ENCODE peak calls at places on chromosomes 12 and 14, in six cellular contexts. One of them, this sample, is unnamed.
A peak's percentile ranks its signal among the peaks of the same experiment; 100 is the strongest.

GRCh38 chr14:34227834-34228662 is 234.0 kb downstream of the SPTSSA start:
- DNase-seq in EH: peak; percentile 55
- DNase-seq in fibroblast of lung: peak; percentile 56
- DNase-seq in activated CD8-positive, alpha-beta memory T cell treated with anti-CD3 and anti-CD28 coated beads for 1 hour: peak; percentile 24
- DNase-seq in GM03348: peak; percentile 88
- DNase-seq in amniotic epithelial cell: peak; percentile 41
- DNase-seq in this sample: peak; percentile 62

GRCh38 chr14:59283380-59283779 is 94.9 kb downstream of the DAAM1 start:
- DNase-seq in activated CD8-positive, alpha-beta memory T cell treated with anti-CD3 and anti-CD28 coated beads for 1 hour: no peak
- DNase-seq in fibroblast of lung: peak; percentile 62
- DNase-seq in amniotic epithelial cell: peak; percentile 94
- DNase-seq in GM03348: peak; percentile 15
- DNase-seq in EH: no peak
- DNase-seq in this sample: peak; percentile 83

GRCh38 chr12:121190523-121191031 is 19.4 kb upstream of the P2RX4 start:
- DNase-seq in EH: peak; percentile 98
- DNase-seq in activated CD8-positive, alpha-beta memory T cell treated with anti-CD3 and anti-CD28 coated beads for 1 hour: no peak
- DNase-seq in amniotic epithelial cell: peak; percentile 97
- DNase-seq in fibroblast of lung: peak; percentile 82
- DNase-seq in GM03348: peak; percentile 93
- DNase-seq in this sample: peak; percentile 98

GRCh38 chr14:73591690-73592448 is at the start of gene ACOT4:
- DNase-seq in GM03348: peak; percentile 60
- DNase-seq in fibroblast of lung: peak; percentile 15
- DNase-seq in amniotic epithelial cell: peak; percentile 44
- DNase-seq in EH: peak; percentile 36
- DNase-seq in activated CD8-positive, alpha-beta memory T cell treated with anti-CD3 and anti-CD28 coated beads for 1 hour: peak; percentile 32
- DNase-seq in this sample: peak; percentile 48

GRCh38 chr12:68804654-68805591 is 3.1 kb upstream of the MDM2 start:
- DNase-seq in EH: no peak
- DNase-seq in GM03348: no peak
- DNase-seq in activated CD8-positive, alpha-beta memory T cell treated with anti-CD3 and anti-CD28 coated beads for 1 hour: no peak
- DNase-seq in amniotic epithelial cell: no peak
- DNase-seq in fibroblast of lung: no peak
- DNase-seq in this sample: no peak

GRCh38 chr12:19916982-19917381 is 451.4 kb upstream of the PDE3A start:
- DNase-seq in EH: no peak
- DNase-seq in amniotic epithelial cell: no peak
- DNase-seq in GM03348: no peak
- DNase-seq in activated CD8-positive, alpha-beta memory T cell treated with anti-CD3 and anti-CD28 coated beads for 1 hour: no peak
- DNase-seq in fibroblast of lung: no peak
- DNase-seq in this sample: no peak

GRCh38 chr12:114302606-114303005 is 103.3 kb downstream of the TBX5 start:
- DNase-seq in activated CD8-positive, alpha-beta memory T cell treated with anti-CD3 and anti-CD28 coated beads for 1 hour: no peak
- DNase-seq in fibroblast of lung: no peak
- DNase-seq in amniotic epithelial cell: no peak
- DNase-seq in GM03348: no peak
- DNase-seq in EH: no peak
- DNase-seq in this sample: no peak

GRCh38 chr14:38342803-38343202 is 86.9 kb upstream of the CLEC14A start:
- DNase-seq in fibroblast of lung: peak; percentile 48
- DNase-seq in EH: peak; percentile 95
- DNase-seq in GM03348: peak; percentile 62
- DNase-seq in activated CD8-positive, alpha-beta memory T cell treated with anti-CD3 and anti-CD28 coated beads for 1 hour: no peak
- DNase-seq in amniotic epithelial cell: peak; percentile 62
- DNase-seq in this sample: peak; percentile 83

GRCh38 chr14:61188196-61188595 is 92.9 kb downstream of the TMEM30B start:
- DNase-seq in amniotic epithelial cell: no peak
- DNase-seq in EH: no peak
- DNase-seq in activated CD8-positive, alpha-beta memory T cell treated with anti-CD3 and anti-CD28 coated beads for 1 hour: no peak
- DNase-seq in GM03348: peak; percentile 78
- DNase-seq in fibroblast of lung: peak; percentile 42
- DNase-seq in this sample: no peak

GRCh38 chr12:6937481-6938352 is 5.9 kb upstream of the RNU7-1 start:
- DNase-seq in GM03348: peak; percentile 91
- DNase-seq in amniotic epithelial cell: peak; percentile 89
- DNase-seq in EH: peak; percentile 94
- DNase-seq in fibroblast of lung: peak; percentile 92
- DNase-seq in activated CD8-positive, alpha-beta memory T cell treated with anti-CD3 and anti-CD28 coated beads for 1 hour: peak; percentile 81
- DNase-seq in this sample: peak; percentile 93

GRCh38 chr12:4353785-4354208 is 25.7 kb downstream of the FGF23 start:
- DNase-seq in EH: peak; percentile 7
- DNase-seq in activated CD8-positive, alpha-beta memory T cell treated with anti-CD3 and anti-CD28 coated beads for 1 hour: peak; percentile 23
- DNase-seq in GM03348: no peak
- DNase-seq in fibroblast of lung: peak; percentile 14
- DNase-seq in amniotic epithelial cell: peak; percentile 9
- DNase-seq in this sample: peak; percentile 9

GRCh38 chr12:123900898-123901376 is 71.7 kb downstream of the CCDC92 start:
- DNase-seq in GM03348: no peak
- DNase-seq in activated CD8-positive, alpha-beta memory T cell treated with anti-CD3 and anti-CD28 coated beads for 1 hour: no peak
- DNase-seq in fibroblast of lung: no peak
- DNase-seq in amniotic epithelial cell: peak; percentile 29
- DNase-seq in EH: peak; percentile 10
- DNase-seq in this sample: peak; percentile 65

GRCh38 chr14:92687681-92688433 is 60.6 kb downstream of the LGMN start:
- DNase-seq in fibroblast of lung: no peak
- DNase-seq in EH: no peak
- DNase-seq in GM03348: no peak
- DNase-seq in amniotic epithelial cell: peak; percentile 27
- DNase-seq in activated CD8-positive, alpha-beta memory T cell treated with anti-CD3 and anti-CD28 coated beads for 1 hour: no peak
- DNase-seq in this sample: peak; percentile 55

GRCh38 chr14:104048758-104049496 is 36.6 kb upstream of the ASPG start:
- DNase-seq in GM03348: peak; percentile 37
- DNase-seq in amniotic epithelial cell: peak; percentile 91
- DNase-seq in fibroblast of lung: peak; percentile 70
- DNase-seq in EH: no peak
- DNase-seq in activated CD8-positive, alpha-beta memory T cell treated with anti-CD3 and anti-CD28 coated beads for 1 hour: no peak
- DNase-seq in this sample: peak; percentile 89

GRCh38 chr14:45891417-45892080 is 638.5 kb upstream of the MIS18BP1 start:
- DNase-seq in amniotic epithelial cell: no peak
- DNase-seq in fibroblast of lung: no peak
- DNase-seq in GM03348: no peak
- DNase-seq in EH: no peak
- DNase-seq in activated CD8-positive, alpha-beta memory T cell treated with anti-CD3 and anti-CD28 coated beads for 1 hour: no peak
- DNase-seq in this sample: no peak

GRCh38 chr14:74649673-74650072 is 37.6 kb upstream of the LTBP2 start:
- DNase-seq in EH: peak; percentile 78
- DNase-seq in fibroblast of lung: no peak
- DNase-seq in activated CD8-positive, alpha-beta memory T cell treated with anti-CD3 and anti-CD28 coated beads for 1 hour: no peak
- DNase-seq in amniotic epithelial cell: peak; percentile 40
- DNase-seq in GM03348: peak; percentile 45
- DNase-seq in this sample: no peak

GRCh38 chr12:645563-646071 is 17.6 kb downstream of the NINJ2 start:
- DNase-seq in GM03348: peak; percentile 53
- DNase-seq in EH: peak; percentile 75
- DNase-seq in fibroblast of lung: peak; percentile 63
- DNase-seq in activated CD8-positive, alpha-beta memory T cell treated with anti-CD3 and anti-CD28 coated beads for 1 hour: no peak
- DNase-seq in amniotic epithelial cell: peak; percentile 58
- DNase-seq in this sample: peak; percentile 59

GRCh38 chr12:96368233-96368632 is 32.0 kb downstream of the CDK17 start:
- DNase-seq in EH: peak; percentile 8
- DNase-seq in amniotic epithelial cell: no peak
- DNase-seq in GM03348: no peak
- DNase-seq in activated CD8-positive, alpha-beta memory T cell treated with anti-CD3 and anti-CD28 coated beads for 1 hour: no peak
- DNase-seq in fibroblast of lung: peak; percentile 53
- DNase-seq in this sample: no peak

GRCh38 chr14:85576161-85576560 is 46.2 kb downstream of the FLRT2 start:
- DNase-seq in activated CD8-positive, alpha-beta memory T cell treated with anti-CD3 and anti-CD28 coated beads for 1 hour: no peak
- DNase-seq in EH: peak; percentile 50
- DNase-seq in GM03348: no peak
- DNase-seq in fibroblast of lung: peak; percentile 38
- DNase-seq in amniotic epithelial cell: no peak
- DNase-seq in this sample: no peak

GRCh38 chr14:104876251-104876699 is 11.2 kb downstream of the CEP170B start:
- DNase-seq in activated CD8-positive, alpha-beta memory T cell treated with anti-CD3 and anti-CD28 coated beads for 1 hour: peak; percentile 12
- DNase-seq in fibroblast of lung: peak; percentile 42
- DNase-seq in amniotic epithelial cell: peak; percentile 34
- DNase-seq in EH: peak; percentile 51
- DNase-seq in GM03348: peak; percentile 86
- DNase-seq in this sample: peak; percentile 38

GRCh38 chr14:102540310-102541028 is 30.9 kb upstream of the ANKRD9 start:
- DNase-seq in fibroblast of lung: peak; percentile 48
- DNase-seq in GM03348: no peak
- DNase-seq in EH: no peak
- DNase-seq in activated CD8-positive, alpha-beta memory T cell treated with anti-CD3 and anti-CD28 coated beads for 1 hour: no peak
- DNase-seq in amniotic epithelial cell: peak; percentile 57
- DNase-seq in this sample: peak; percentile 38

GRCh38 chr12:3214508-3215365 is 137.6 kb downstream of the TSPAN9 start:
- DNase-seq in amniotic epithelial cell: no peak
- DNase-seq in GM03348: no peak
- DNase-seq in activated CD8-positive, alpha-beta memory T cell treated with anti-CD3 and anti-CD28 coated beads for 1 hour: no peak
- DNase-seq in fibroblast of lung: no peak
- DNase-seq in EH: no peak
- DNase-seq in this sample: no peak

GRCh38 chr14:100715332-100715731 is 11.4 kb upstream of the DLK1 start:
- DNase-seq in amniotic epithelial cell: no peak
- DNase-seq in GM03348: no peak
- DNase-seq in activated CD8-positive, alpha-beta memory T cell treated with anti-CD3 and anti-CD28 coated beads for 1 hour: no peak
- DNase-seq in EH: no peak
- DNase-seq in fibroblast of lung: no peak
- DNase-seq in this sample: no peak

GRCh38 chr14:95174184-95174804 is 17.0 kb upstream of the DICER1 start:
- DNase-seq in activated CD8-positive, alpha-beta memory T cell treated with anti-CD3 and anti-CD28 coated beads for 1 hour: no peak
- DNase-seq in fibroblast of lung: peak; percentile 33
- DNase-seq in EH: no peak
- DNase-seq in GM03348: no peak
- DNase-seq in amniotic epithelial cell: peak; percentile 33
- DNase-seq in this sample: peak; percentile 53

GRCh38 chr12:503111-503761 is 43.5 kb downstream of the B4GALNT3 start:
- DNase-seq in amniotic epithelial cell: peak; percentile 16
- DNase-seq in EH: no peak
- DNase-seq in GM03348: no peak
- DNase-seq in fibroblast of lung: no peak
- DNase-seq in activated CD8-positive, alpha-beta memory T cell treated with anti-CD3 and anti-CD28 coated beads for 1 hour: no peak
- DNase-seq in this sample: no peak

GRCh38 chr12:89016970-89017778 is 335.1 kb downstream of the DUSP6 start:
- DNase-seq in amniotic epithelial cell: peak; percentile 63
- DNase-seq in fibroblast of lung: peak; percentile 82
- DNase-seq in activated CD8-positive, alpha-beta memory T cell treated with anti-CD3 and anti-CD28 coated beads for 1 hour: no peak
- DNase-seq in GM03348: peak; percentile 63
- DNase-seq in EH: peak; percentile 71
- DNase-seq in this sample: peak; percentile 77

GRCh38 chr12:6941786-6942185 is 1.8 kb upstream of the RNU7-1 start:
- DNase-seq in GM03348: no peak
- DNase-seq in EH: no peak
- DNase-seq in activated CD8-positive, alpha-beta memory T cell treated with anti-CD3 and anti-CD28 coated beads for 1 hour: no peak
- DNase-seq in fibroblast of lung: no peak
- DNase-seq in amniotic epithelial cell: no peak
- DNase-seq in this sample: no peak

GRCh38 chr12:67057072-67057471 is 212.1 kb upstream of the CAND1 start:
- DNase-seq in GM03348: no peak
- DNase-seq in activated CD8-positive, alpha-beta memory T cell treated with anti-CD3 and anti-CD28 coated beads for 1 hour: no peak
- DNase-seq in amniotic epithelial cell: no peak
- DNase-seq in EH: no peak
- DNase-seq in fibroblast of lung: no peak
- DNase-seq in this sample: no peak

GRCh38 chr12:122350444-122350843 is 72.0 kb downstream of the CLIP1 start:
- DNase-seq in fibroblast of lung: peak; percentile 78
- DNase-seq in activated CD8-positive, alpha-beta memory T cell treated with anti-CD3 and anti-CD28 coated beads for 1 hour: no peak
- DNase-seq in EH: peak; percentile 76
- DNase-seq in GM03348: peak; percentile 82
- DNase-seq in amniotic epithelial cell: no peak
- DNase-seq in this sample: peak; percentile 30

GRCh38 chr12:49105504-49106120 is 5.0 kb downstream of the LMBR1L start:
- DNase-seq in EH: peak; percentile 61
- DNase-seq in amniotic epithelial cell: no peak
- DNase-seq in fibroblast of lung: no peak
- DNase-seq in GM03348: no peak
- DNase-seq in activated CD8-positive, alpha-beta memory T cell treated with anti-CD3 and anti-CD28 coated beads for 1 hour: no peak
- DNase-seq in this sample: peak; percentile 56

This sample was measured in iris pigment epithelial cell.